ENCODE peak calls at places on chromosomes 12 and 14, in ten cellular contexts. V, N, U, E, M, J, Y, B, D and A are unnamed samples.

GRCh38 chr14:75213172-75213571 is 36.8 kb upstream of the TMED10 start:
- DNase-seq in M (no peak), E (no peak), V (no peak), J (no peak), U (no peak), B (no peak), D (no peak), Y (no peak), N (no peak), A (no peak)

GRCh38 chr12:94374124-94374523 is 85.5 kb downstream of the CEP83 start:
- DNase-seq in J (no peak), B (no peak), M (no peak), U (no peak), Y (no peak), D (no peak), N (no peak), V (no peak), E (no peak), A (no peak)

GRCh38 chr12:103771466-103771865 is 69.6 kb downstream of the NT5DC3 start:
- DNase-seq in V (no peak), J (no peak), B (peak; percentile 56), E (no peak), M (peak; percentile 15), D (peak; percentile 60), Y (peak; percentile 66), U (peak; percentile 42), N (peak; percentile 50), A (no peak)

GRCh38 chr12:68451261-68452091 is 119.3 kb upstream of the MDM1 start:
- DNase-seq in N (no peak), V (no peak), J (no peak), M (peak; percentile 40), E (no peak), D (no peak), B (peak; percentile 65), Y (peak; percentile 69), U (no peak), A (no peak)

GRCh38 chr12:100576311-100577036 is 3.0 kb downstream of the GAS2L3 start:
- DNase-seq in Y (peak; percentile 75), B (no peak), U (no peak), V (no peak), J (no peak), N (no peak), D (no peak), M (peak; percentile 34), E (no peak), A (no peak)

GRCh38 chr12:94148841-94149780 is 734 bp downstream of the PLXNC1 start:
- DNase-seq in N (peak; percentile 69), E (peak; percentile 69), D (peak; percentile 70), Y (peak; percentile 55), U (no peak), V (no peak), J (no peak), B (no peak), M (peak; percentile 57), A (peak; percentile 22)

GRCh38 chr14:77324289-77324688 is 3.5 kb downstream of the GSTZ1 start:
- DNase-seq in B (no peak), N (no peak), Y (no peak), V (no peak), D (no peak), U (no peak), M (no peak), J (no peak), E (no peak), A (no peak)

GRCh38 chr12:1518763-1519516 is 75.4 kb downstream of the FBXL14 start:
- DNase-seq in E (no peak), M (no peak), U (peak; percentile 66), J (peak; percentile 92), Y (peak; percentile 72), V (no peak), D (no peak), N (no peak), B (no peak), A (no peak)

GRCh38 chr14:77752799-77753516 is 8.0 kb downstream of the SNW1 start:
- DNase-seq in D (no peak), E (no peak), M (no peak), Y (no peak), U (no peak), N (no peak), J (no peak), B (no peak), V (no peak), A (no peak)

GRCh38 chr12:49260165-49260564 is 4.7 kb upstream of the TUBA1C start:
- DNase-seq in U (no peak), N (no peak), M (no peak), J (no peak), E (no peak), D (no peak), Y (peak; percentile 71), B (no peak), V (no peak), A (no peak)

GRCh38 chr12:64097346-64098105 is 124.6 kb downstream of the KICS2 start:
- DNase-seq in D (no peak), B (no peak), M (no peak), N (no peak), V (no peak), U (no peak), Y (no peak), J (no peak), E (no peak), A (no peak)

GRCh38 chr12:12614342-12614741 is 2.7 kb downstream of the CREBL2 start:
- DNase-seq in J (no peak), N (no peak), E (no peak), V (no peak), U (no peak), M (no peak), D (no peak), B (no peak), Y (no peak), A (no peak)

GRCh38 chr12:3777206-3777809 is 24.4 kb upstream of the CRACR2A start:
- DNase-seq in M (peak; percentile 70), U (peak; percentile 30), B (no peak), D (no peak), Y (peak; percentile 78), E (peak; percentile 50), V (peak; percentile 24), J (no peak), N (no peak), A (no peak)

GRCh38 chr14:31243860-31244259 is 36.3 kb upstream of the HECTD1 start:
- DNase-seq in U (no peak), E (no peak), M (peak; percentile 67), Y (no peak), D (no peak), B (no peak), V (no peak), J (peak; percentile 94), N (no peak), A (no peak)

GRCh38 chr12:40405419-40405818 is 180.6 kb downstream of the LRRK2 start:
- DNase-seq in J (no peak), E (no peak), D (no peak), Y (no peak), N (no peak), V (no peak), M (no peak), B (no peak), U (no peak), A (no peak)

GRCh38 chr14:49550284-49551184 is 35.6 kb downstream of the RPS29 start:
- DNase-seq in Y (peak; percentile 25), J (peak; percentile 54), D (no peak), E (peak; percentile 7), N (no peak), B (no peak), M (no peak), U (peak; percentile 12), V (no peak), A (no peak)

GRCh38 chr12:121114019-121114639 is 18.5 kb upstream of the P2RX7 start:
- DNase-seq in V (no peak), U (no peak), Y (no peak), E (no peak), N (no peak), J (no peak), B (no peak), M (no peak), D (no peak), A (no peak)

GRCh38 chr12:47267571-47267970 is 187.8 kb upstream of the AMIGO2 start:
- DNase-seq in D (no peak), B (no peak), J (no peak), N (no peak), E (no peak), M (no peak), U (no peak), Y (peak; percentile 23), V (no peak), A (no peak)

DNA sequence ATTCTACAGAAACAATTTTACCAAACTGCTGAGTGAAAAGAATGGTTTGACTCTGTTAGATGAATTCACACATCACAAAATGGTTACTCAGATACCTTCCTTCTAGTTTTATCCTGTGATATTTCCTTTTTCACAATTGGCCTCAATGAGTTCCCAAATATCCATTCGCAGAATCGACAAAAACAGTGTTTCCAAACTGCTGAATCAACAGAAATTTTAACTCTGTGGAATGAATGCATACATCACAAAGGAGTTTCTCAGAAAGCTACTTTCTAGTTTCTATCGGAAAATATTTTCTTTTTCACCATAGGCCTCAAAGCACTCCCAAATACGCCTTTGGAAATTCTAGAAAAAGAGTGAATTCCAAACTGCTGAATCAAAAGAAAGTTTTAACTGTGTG is 525.0 kb downstream of the ALG10 start:
- DNase-seq in B (no peak), M (no peak), D (no peak), U (no peak), N (no peak), J (no peak), Y (no peak), V (no peak), E (no peak), A (no peak)
- H3K9me3 ChIP-seq in B (peaks cover 24% of the 10 kb centered on the region), M (peaks cover 96% of the 10 kb centered on the region), D (peaks cover 69% of the 10 kb centered on the region), U (peaks cover 100% of the 10 kb centered on the region), N (peaks cover 60% of the 10 kb centered on the region), J (peaks cover 34% of the 10 kb centered on the region), Y (peaks cover 93% of the 10 kb centered on the region), V (no peaks in the 10 kb centered on the region), E (peaks cover 71% of the 10 kb centered on the region), A (peaks cover 7% of the 10 kb centered on the region)

GRCh38 chr14:65092340-65092739 is 10.0 kb downstream of the MAX start:
- DNase-seq in U (no peak), D (no peak), V (no peak), J (no peak), Y (no peak), N (no peak), B (no peak), E (no peak), M (no peak), A (no peak)
- H3K9me3 ChIP-seq in U (no peaks in the 10 kb centered on the region), D (no peaks in the 10 kb centered on the region), V (peaks cover 3% of the 10 kb centered on the region), J (peaks cover 3% of the 10 kb centered on the region), Y (no peaks in the 10 kb centered on the region), N (no peaks in the 10 kb centered on the region), B (no peaks in the 10 kb centered on the region), E (peaks cover 15% of the 10 kb centered on the region), M (no peaks in the 10 kb centered on the region), A (no peaks in the 10 kb centered on the region)

GRCh38 chr12:38025916-38026315 is 290.7 kb upstream of the ALG10B start:
- DNase-seq in N (no peak), J (no peak), V (no peak), D (no peak), U (no peak), E (no peak), M (no peak), B (no peak), Y (no peak), A (no peak)
- H3K9me3 ChIP-seq in N (peaks cover 9% of the 10 kb centered on the region), J (peaks cover 16% of the 10 kb centered on the region), V (no peaks in the 10 kb centered on the region), D (peaks cover 31% of the 10 kb centered on the region), U (peaks cover 99% of the 10 kb centered on the region), E (peaks cover 18% of the 10 kb centered on the region), M (peaks cover 84% of the 10 kb centered on the region), B (peaks cover 4% of the 10 kb centered on the region), Y (peaks cover 50% of the 10 kb centered on the region), A (peaks cover 11% of the 10 kb centered on the region)

DNA sequence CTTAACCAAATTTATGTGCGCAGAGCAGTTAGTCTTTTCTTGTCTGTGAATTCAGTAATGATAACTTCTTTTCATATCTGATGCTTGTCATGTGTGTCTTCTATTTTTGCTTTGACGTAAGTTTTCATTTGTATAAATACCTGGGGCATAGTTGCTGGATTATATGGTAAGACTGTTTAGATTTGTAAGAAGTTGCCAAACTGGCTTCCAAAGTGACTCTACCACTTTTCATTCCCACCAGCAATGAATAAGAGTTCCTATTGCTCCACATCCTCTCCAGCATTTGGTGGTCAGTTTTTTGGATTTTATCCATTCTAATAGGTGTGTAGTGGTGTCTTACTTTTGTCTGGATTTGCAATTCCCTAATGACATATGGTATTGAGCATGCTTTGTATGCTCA is 8.9 kb downstream of the ZNF268 start:
- DNase-seq in E (no peak), Y (no peak), J (no peak), M (no peak), B (no peak), N (no peak), V (no peak), U (no peak), D (no peak), A (no peak)
- H3K9me3 ChIP-seq in E (peaks cover 48% of the 10 kb centered on the region), Y (peaks cover 100% of the 10 kb centered on the region), J (peaks cover 58% of the 10 kb centered on the region), M (peaks cover 100% of the 10 kb centered on the region), B (peaks cover 96% of the 10 kb centered on the region), N (peaks cover 38% of the 10 kb centered on the region), V (peaks cover 48% of the 10 kb centered on the region), U (peaks cover 100% of the 10 kb centered on the region), D (peaks cover 93% of the 10 kb centered on the region), A (peaks cover 59% of the 10 kb centered on the region)